ENCODE peak calls at places on chromosome 15, in six cellular contexts. G, O, D, Z, X and H are unnamed samples.

GRCh38 chr15:92355307-92355706 is 38.4 kb upstream of the ST8SIA2 start:
- DNase-seq in G (no peak), O (no peak), D (no peak), Z (no peak), X (no peak), H (no peak)

GRCh38 chr15:48086162-48086561 is 34.6 kb upstream of the SLC24A5 start:
- DNase-seq in G (no peak), O (no peak), D (no peak), Z (no peak), X (no peak), H (no peak)

GRCh38 chr15:39317225-39317624 is 263.7 kb upstream of the THBS1 start:
- DNase-seq in G (no peak), O (no peak), D (no peak), Z (no peak), X (peak; percentile 82), H (no peak)

GRCh38 chr15:44706401-44706800 is 4.7 kb downstream of the PATL2 start:
- DNase-seq in G (no peak), O (no peak), D (no peak), Z (no peak), X (no peak), H (no peak)

GRCh38 chr15:93929375-93930094 is 301.8 kb upstream of the MCTP2 start:
- DNase-seq in G (peak; percentile 89), O (peak; percentile 75), D (peak; percentile 28), Z (peak; percentile 23), X (peak; percentile 60), H (peak; percentile 87)

GRCh38 chr15:66076591-66077319 is 176.8 kb downstream of the MEGF11 start:
- DNase-seq in G (peak; percentile 53), O (no peak), D (no peak), Z (no peak), X (no peak), H (no peak)

GRCh38 chr15:59372352-59373211 is at the start of gene MYO1E:
- DNase-seq in G (peak; percentile 97), O (peak; percentile 95), D (peak; percentile 86), Z (peak; percentile 95), X (peak; percentile 97), H (peak; percentile 94)

GRCh38 chr15:66778314-66778665 is 76.3 kb downstream of the SMAD6 start:
- DNase-seq in G (no peak), O (no peak), D (no peak), Z (no peak), X (no peak), H (no peak)

GRCh38 chr15:74022706-74023470 is 28.4 kb downstream of the PML start:
- DNase-seq in G (no peak), O (no peak), D (no peak), Z (no peak), X (no peak), H (peak; percentile 57)

GRCh38 chr15:74988007-74988800 is 7.2 kb upstream of the SCAMP5 start:
- DNase-seq in G (no peak), O (no peak), D (peak; percentile 31), Z (peak; percentile 51), X (peak; percentile 7), H (no peak)

GRCh38 chr15:91255788-91256187 is 155.7 kb downstream of the SV2B start:
- DNase-seq in G (no peak), O (no peak), D (no peak), Z (no peak), X (no peak), H (no peak)

GRCh38 chr15:47961401-47962090 is 159.2 kb upstream of the SLC24A5 start:
- DNase-seq in G (no peak), O (no peak), D (no peak), Z (peak; percentile 80), X (no peak), H (no peak)

GRCh38 chr15:93943607-93944006 is 287.8 kb upstream of the MCTP2 start:
- DNase-seq in G (no peak), O (no peak), D (no peak), Z (peak; percentile 36), X (no peak), H (no peak)

GRCh38 chr15:90633361-90633760 is 83.8 kb upstream of the BLM start:
- DNase-seq in G (no peak), O (no peak), D (no peak), Z (no peak), X (no peak), H (no peak)

GRCh38 chr15:74417230-74417629 is 16.5 kb downstream of the SEMA7A start:
- DNase-seq in G (no peak), O (no peak), D (no peak), Z (no peak), X (peak; percentile 83), H (no peak)

GRCh38 chr15:66625974-66626373 is 60.2 kb upstream of the LCTL start:
- DNase-seq in G (no peak), O (no peak), D (no peak), Z (no peak), X (no peak), H (no peak)

GRCh38 chr15:27589260-27589659 is 509.9 kb downstream of the OCA2 start:
- DNase-seq in G (no peak), O (no peak), D (no peak), Z (no peak), X (no peak), H (no peak)

GRCh38 chr15:98648654-98649537 is 557 bp downstream of the IGF1R start:
- DNase-seq in G (peak; percentile 78), O (peak; percentile 49), D (peak; percentile 76), Z (peak; percentile 65), X (peak; percentile 47), H (peak; percentile 87)

GRCh38 chr15:100849021-100849831 is 30.4 kb upstream of the ALDH1A3 start:
- DNase-seq in G (peak; percentile 77), O (peak; percentile 55), D (peak; percentile 52), Z (peak; percentile 77), X (peak; percentile 41), H (peak; percentile 83)

GRCh38 chr15:90062023-90062728 is 40.1 kb downstream of the IDH2 start:
- DNase-seq in G (no peak), O (peak; percentile 69), D (peak; percentile 61), Z (peak; percentile 29), X (no peak), H (no peak)

GRCh38 chr15:34659056-34659455 is 75.6 kb upstream of the GOLGA8B start:
- DNase-seq in G (no peak), O (no peak), D (no peak), Z (no peak), X (no peak), H (no peak)

GRCh38 chr15:37034392-37034791 is 66.0 kb downstream of the MEIS2 start:
- DNase-seq in G (no peak), O (no peak), D (no peak), Z (no peak), X (no peak), H (no peak)

GRCh38 chr15:88393719-88394519 is 73.3 kb downstream of the MRPL46 start:
- DNase-seq in G (no peak), O (no peak), D (no peak), Z (no peak), X (no peak), H (no peak)

GRCh38 chr15:68365140-68365745 is 66.7 kb downstream of the ITGA11 start:
- DNase-seq in G (no peak), O (no peak), D (no peak), Z (no peak), X (no peak), H (no peak)

GRCh38 chr15:94749848-94750617 is 518.7 kb downstream of the MCTP2 start:
- DNase-seq in G (peak; percentile 66), O (no peak), D (no peak), Z (no peak), X (no peak), H (no peak)

GRCh38 chr15:29925227-29926082 is 103.2 kb upstream of the TJP1 start:
- DNase-seq in G (peak; percentile 74), O (peak; percentile 67), D (peak; percentile 46), Z (peak; percentile 85), X (peak; percentile 80), H (peak; percentile 89)

GRCh38 chr15:73125219-73125618 is 73.0 kb downstream of the NEO1 start:
- DNase-seq in G (no peak), O (no peak), D (no peak), Z (no peak), X (peak; percentile 35), H (no peak)

GRCh38 chr15:31560643-31561042 is 234.0 kb downstream of the KLF13 start:
- DNase-seq in G (no peak), O (no peak), D (no peak), Z (no peak), X (no peak), H (no peak)

GRCh38 chr15:52481915-52482314 is 46.8 kb downstream of the MYO5A start:
- DNase-seq in G (no peak), O (no peak), D (no peak), Z (peak; percentile 21), X (peak; percentile 84), H (no peak)

GRCh38 chr15:96356494-96357455 is 26.3 kb downstream of the NR2F2 start:
- DNase-seq in G (peak; percentile 89), O (peak; percentile 82), D (peak; percentile 93), Z (peak; percentile 92), X (peak; percentile 89), H (peak; percentile 96)
- H3K4me3 ChIP-seq in G (peak overlapping the region; percentile 65), O (peak overlapping the region; percentile 68), D (peak overlapping the region; percentile 63), Z (peak overlapping the region; percentile 60), X (peak overlapping the region; percentile 75), H (peak overlapping the region; percentile 43)

DNA sequence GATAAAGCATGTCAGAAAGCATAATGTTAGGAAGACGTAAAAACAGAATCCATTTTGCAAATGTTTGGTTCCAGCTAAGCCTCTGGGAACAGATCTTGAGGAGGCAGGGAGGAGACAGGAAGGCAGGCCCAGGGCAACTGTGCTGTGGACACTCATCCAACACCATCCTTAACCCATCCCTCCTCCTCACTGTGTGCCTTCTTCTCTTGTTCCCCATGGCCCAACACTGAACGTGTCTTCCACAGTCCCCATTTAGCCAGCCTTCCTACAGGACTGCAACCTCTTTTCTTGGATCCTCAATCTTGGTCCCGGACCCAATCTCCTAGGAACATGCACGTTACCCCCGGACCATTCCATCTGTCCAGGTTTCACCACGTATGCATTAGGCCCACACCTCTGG is 15.4 kb downstream of the C2CD4B start:
- DNase-seq in G (no peak), O (no peak), D (no peak), Z (no peak), X (no peak), H (no peak)
- H3K4me3 ChIP-seq in G (no peak overlapping the region), O (no peak overlapping the region), D (no peak overlapping the region), Z (no peak overlapping the region), X (no peak overlapping the region), H (no peak overlapping the region)

GRCh38 chr15:40327338-40327917 is 3.9 kb downstream of the INAFM2 start:
- DNase-seq in G (no peak), O (no peak), D (no peak), Z (no peak), X (no peak), H (no peak)

GRCh38 chr15:40325700-40326099 is 2.2 kb downstream of the INAFM2 start:
- DNase-seq in G (no peak), O (no peak), D (no peak), Z (no peak), X (no peak), H (no peak)

GRCh38 chr15:40323239-40323952 is at the start of gene INAFM2:
- DNase-seq in G (peak; percentile 96), O (peak; percentile 84), D (peak; percentile 91), Z (peak; percentile 98), X (peak; percentile 92), H (peak; percentile 70)

GRCh38 chr15:40323953-40324937 is 753 bp downstream of the INAFM2 start:
- DNase-seq in G (no peak), O (no peak), D (peak; percentile 61), Z (no peak), X (no peak), H (no peak)

GRCh38 chr15:40325188-40325587 is 1.7 kb downstream of the INAFM2 start:
- DNase-seq in G (no peak), O (no peak), D (no peak), Z (no peak), X (peak; percentile 37), H (no peak)
- H3K4me3 ChIP-seq in G (peak overlapping the region; percentile 84), O (peak overlapping the region; percentile 42), D (peak overlapping the region; percentile 80), Z (peak overlapping the region; percentile 60), X (peak overlapping the region; percentile 89), H (no peak overlapping the region)

GRCh38 chr15:78303729-78304486 is 4.5 kb upstream of the SKIC8 start:
- DNase-seq in G (no peak), O (no peak), D (no peak), Z (no peak), X (no peak), H (peak; percentile 83)
- H3K4me3 ChIP-seq in G (no peak overlapping the region), O (no peak overlapping the region), D (no peak overlapping the region), Z (no peak overlapping the region), X (no peak overlapping the region), H (no peak overlapping the region)